ENCODE peak calls at places on chromosomes 1 and 21, in five cellular contexts. F, J, H, I and K are unnamed samples.

GRCh38 chr1:17635811-17636210 is 96.3 kb downstream of the ARHGEF10L start:
- DNase-seq in I (peak; percentile 48), J (no peak), F (no peak), H (no peak), K (peak; percentile 81)

GRCh38 chr1:12616709-12617373 is 1.2 kb downstream of the DHRS3 start:
- DNase-seq in F (no peak), H (no peak), I (no peak), J (peak; percentile 44), K (no peak)

GRCh38 chr1:66360285-66360724 is 173.6 kb upstream of the SGIP1 start:
- DNase-seq in I (no peak), J (peak; percentile 49), F (no peak), H (no peak), K (no peak)

GRCh38 chr1:44609412-44609767 is 64.9 kb downstream of the TMEM53 start:
- DNase-seq in F (peak; percentile 48), I (peak; percentile 64), J (peak; percentile 76), H (peak; percentile 49), K (no peak)

GRCh38 chr1:232096751-232097150 is 470.2 kb downstream of the DISC1 start:
- DNase-seq in H (no peak), J (no peak), I (no peak), F (no peak), K (no peak)

GRCh38 chr21:29697555-29698193 is 242.1 kb downstream of the GRIK1 start:
- DNase-seq in I (no peak), F (no peak), J (no peak), H (no peak), K (no peak)

GRCh38 chr21:17609681-17610080 is 3.0 kb downstream of the BTG3 start:
- DNase-seq in I (no peak), F (no peak), H (no peak), J (no peak), K (no peak)

GRCh38 chr1:163141556-163141955 is 61.2 kb downstream of the RGS5 start:
- DNase-seq in F (no peak), H (no peak), J (no peak), I (no peak), K (no peak)

GRCh38 chr1:6378096-6378746 is 15.3 kb downstream of the ACOT7 start:
- DNase-seq in I (no peak), F (no peak), H (no peak), J (no peak), K (no peak)

GRCh38 chr21:34919406-34919805 is 129.7 kb downstream of the RUNX1 start:
- DNase-seq in I (no peak), F (no peak), J (no peak), H (no peak), K (no peak)